ENCODE peak calls at places on chromosomes 12 and 14, in nine cellular contexts. X, N, H, F, K, T, R, I and L are unnamed samples.
A peak's percentile ranks its signal among the peaks of the same experiment; 100 is the strongest.

GRCh38 chr14:74913986-74914573 is 9.0 kb downstream of the RPS6KL1 start:
- DNase-seq in K (peak; percentile 64), F (no peak), X (peak; percentile 87), T (peak; percentile 71), N (peak; percentile 68), R (peak; percentile 69), I (no peak), H (peak; percentile 73), L (peak; percentile 40)

GRCh38 chr12:124786065-124786964 is 77.3 kb downstream of the SCARB1 start:
- DNase-seq in R (peak; percentile 87), T (no peak), I (no peak), X (peak; percentile 89), K (peak; percentile 82), H (peak; percentile 92), N (no peak), F (peak; percentile 87), L (peak; percentile 69)

GRCh38 chr12:99977550-99977949 is 7.2 kb downstream of the ANKS1B start:
- DNase-seq in T (no peak), F (no peak), X (peak; percentile 11), H (no peak), R (no peak), I (no peak), N (no peak), K (no peak), L (no peak)

GRCh38 chr12:19757317-19757877 is 318.1 kb downstream of the AEBP2 start:
- DNase-seq in H (peak; percentile 51), N (no peak), K (no peak), F (no peak), X (peak; percentile 74), T (no peak), I (no peak), R (no peak), L (no peak)

GRCh38 chr12:12749433-12749832 is 32.3 kb downstream of the CDKN1B start:
- DNase-seq in K (no peak), I (no peak), T (no peak), H (no peak), N (no peak), R (no peak), F (no peak), X (peak; percentile 97), L (no peak)

GRCh38 chr12:53761306-53761705 is 9.5 kb upstream of the CISTR start:
- DNase-seq in I (no peak), F (no peak), H (no peak), N (no peak), X (no peak), T (no peak), R (no peak), K (no peak), L (no peak)

GRCh38 chr14:54794148-54794547 is 108.5 kb downstream of the GCH1 start:
- DNase-seq in R (no peak), H (no peak), I (no peak), X (no peak), T (no peak), F (no peak), K (no peak), N (no peak), L (no peak)

GRCh38 chr12:12819752-12820311 is 6.7 kb downstream of the DDX47 start:
- DNase-seq in H (no peak), T (no peak), X (peak; percentile 96), I (no peak), K (no peak), R (no peak), F (no peak), N (no peak), L (no peak)

GRCh38 chr14:68964300-68965093 is 14.6 kb downstream of the ACTN1 start:
- DNase-seq in H (no peak), X (no peak), N (no peak), F (no peak), I (no peak), K (no peak), T (no peak), R (peak; percentile 54), L (no peak)

DNA sequence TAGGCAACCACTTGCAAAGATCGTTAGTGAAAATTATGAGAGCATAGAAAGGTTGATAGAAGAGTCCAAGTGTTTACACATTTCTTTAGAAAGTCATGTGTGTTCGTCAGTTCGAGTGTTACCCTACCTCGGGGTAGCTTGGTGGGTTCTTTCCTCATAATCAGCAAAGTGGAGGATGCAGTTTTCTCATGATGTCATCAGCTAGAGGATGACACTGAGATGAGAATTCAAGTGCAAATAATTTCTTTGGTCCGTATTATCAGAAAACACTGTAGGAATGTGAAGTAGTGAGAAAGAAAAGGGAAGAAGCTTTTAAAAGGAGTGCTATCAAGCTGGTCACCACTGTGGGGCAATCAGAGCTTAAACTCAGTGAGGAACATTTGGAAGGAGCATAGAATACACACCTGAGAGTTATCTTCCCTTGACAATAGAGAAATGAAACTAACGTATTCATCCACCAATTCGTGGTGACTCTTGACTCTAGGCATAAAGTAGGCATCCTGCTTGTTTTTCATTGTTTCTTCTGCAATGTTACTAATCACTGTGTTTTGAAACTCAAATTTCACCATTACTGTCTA is 1340.9 kb upstream of the TMEM132C start:
- DNase-seq in I (no peak), X (peak; percentile 0), K (no peak), H (peak; percentile 4), T (no peak), F (no peak), R (no peak), N (no peak), L (no peak)
- TF ChIP-seq CTCF in I (no peak), X (no peak), K (no peak), H (peak; percentile 19), T (no peak), F (no peak), R (peak; percentile 24), N (no peak), L (no peak)

DNA sequence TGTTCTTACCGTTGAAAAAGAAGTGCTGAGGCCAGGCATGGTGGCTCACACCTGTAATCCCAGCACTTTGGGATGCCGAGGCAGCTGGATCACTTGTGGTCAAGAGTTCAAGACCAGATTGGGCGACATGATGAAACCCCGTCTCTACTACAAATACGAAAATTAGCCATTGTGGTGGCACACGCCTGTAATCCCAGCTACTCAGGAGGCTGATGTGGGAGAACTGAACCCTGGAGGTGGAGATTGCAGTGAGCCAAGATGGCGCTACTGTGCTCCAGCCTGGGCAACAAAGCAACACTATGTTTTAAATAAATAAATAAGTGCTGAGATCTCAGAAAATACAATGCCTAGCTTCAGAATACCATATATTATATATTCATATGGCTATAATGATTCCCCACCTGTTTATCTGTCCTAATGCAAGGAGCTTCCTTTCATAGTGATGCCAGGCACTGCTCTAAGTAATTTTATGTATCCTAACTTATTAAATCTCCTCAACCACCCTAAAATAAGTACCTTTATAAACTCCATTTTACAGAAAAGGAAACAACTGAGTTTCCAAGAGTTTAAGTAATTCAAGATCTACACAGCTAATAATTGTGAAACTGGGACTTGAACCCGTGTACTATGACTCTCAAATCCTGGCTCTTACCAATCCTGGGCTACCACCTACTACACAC is 7.3 kb downstream of the PHLDA1 start:
- DNase-seq in R (no peak), I (no peak), F (no peak), H (no peak), X (peak; percentile 40), N (no peak), K (no peak), T (no peak), L (no peak)
- TF ChIP-seq CTCF in R (no peak), I (no peak), F (no peak), H (no peak), X (no peak), N (no peak), K (no peak), T (no peak), L (no peak)

DNA sequence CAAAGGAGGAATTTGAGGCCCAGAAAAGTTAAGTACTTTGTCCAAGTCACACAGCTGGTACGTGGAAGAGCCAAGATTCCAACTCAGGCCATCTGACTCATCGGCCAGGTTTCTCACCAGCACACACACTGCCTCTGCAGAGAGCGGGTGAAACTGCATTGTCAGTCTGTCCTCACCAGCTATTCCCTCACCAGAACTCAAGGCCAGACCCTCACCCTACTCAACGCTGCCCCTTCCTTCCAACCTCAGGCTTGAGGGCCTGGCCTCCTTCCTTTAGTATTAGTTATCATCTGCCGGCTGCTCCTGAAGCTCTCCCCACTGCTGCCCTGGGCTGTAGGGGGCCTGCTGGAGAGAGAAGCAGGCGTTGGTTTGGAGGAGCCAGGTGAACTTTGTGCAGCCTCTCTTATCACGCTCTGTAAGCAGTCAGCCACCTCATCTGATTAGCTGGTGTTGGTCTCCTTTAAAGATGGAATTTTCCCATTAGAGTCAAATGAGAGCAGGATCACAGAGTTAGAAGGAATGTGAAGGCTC is 16.6 kb upstream of the PLEK2 start:
- DNase-seq in R (no peak), K (no peak), I (no peak), H (no peak), X (peak; percentile 76), T (no peak), F (no peak), N (no peak), L (no peak)
- TF ChIP-seq CTCF in R (no peak), K (no peak), I (no peak), H (no peak), X (peak; percentile 26), T (no peak), F (no peak), N (no peak), L (peak; percentile 22)

GRCh38 chr14:52472728-52473127 is 79.6 kb downstream of the TXNDC16 start:
- DNase-seq in R (no peak), H (no peak), N (no peak), F (no peak), K (no peak), I (no peak), T (no peak), X (no peak), L (no peak)
- TF ChIP-seq CTCF in R (no peak), H (no peak), N (no peak), F (no peak), K (no peak), I (no peak), T (no peak), X (no peak), L (no peak)

GRCh38 chr12:131783915-131784541 is 44.2 kb upstream of the MMP17 start:
- DNase-seq in R (no peak), K (no peak), N (no peak), T (peak; percentile 64), I (no peak), X (peak; percentile 73), H (no peak), F (no peak), L (no peak)
- TF ChIP-seq CTCF in R (no peak), K (no peak), N (no peak), T (no peak), I (no peak), X (no peak), H (no peak), F (no peak), L (no peak)

GRCh38 chr14:96056509-96057422 is 17.6 kb downstream of the C14orf132 start:
- DNase-seq in H (peak; percentile 77), F (no peak), X (no peak), K (no peak), T (no peak), N (no peak), R (no peak), I (no peak), L (no peak)
- TF ChIP-seq CTCF in H (no peak), F (no peak), X (no peak), K (no peak), T (no peak), N (no peak), R (no peak), I (no peak), L (no peak)

GRCh38 chr12:33427071-33427470 is 12.5 kb downstream of the SYT10 start:
- DNase-seq in K (no peak), H (peak; percentile 19), N (no peak), X (peak; percentile 31), F (no peak), I (no peak), T (no peak), R (no peak), L (no peak)
- TF ChIP-seq CTCF in K (no peak), H (peak; percentile 38), N (no peak), X (peak; percentile 40), F (peak; percentile 5), I (no peak), T (no peak), R (no peak), L (peak; percentile 51)